ENCODE peak calls at places on chromosome 4, in four cellular contexts. One of them, this sample, is unnamed. For H3K4me1, the result is how much of the 10 kb centered on the place peaks cover.

GRCh38 chr4:155085843-155086530 is 122.4 kb upstream of the NPY2R start:
- DNase-seq in heart left ventricle: no peak
- DNase-seq in cardiac muscle cell: no peak
- DNase-seq in uterus: no peak
- DNase-seq in this sample: peak

GRCh38 chr4:177285953-177286352 is 23.7 kb upstream of the NEIL3 start:
- DNase-seq in uterus: no peak
- DNase-seq in heart left ventricle: no peak
- DNase-seq in cardiac muscle cell: no peak
- DNase-seq in this sample: no peak

GRCh38 chr4:182143086-182143821 is 99.9 kb upstream of the TENM3 start:
- DNase-seq in uterus: no peak
- DNase-seq in heart left ventricle: no peak
- DNase-seq in cardiac muscle cell: peak
- DNase-seq in this sample: peak

GRCh38 chr4:10998826-10999225 is 314.3 kb upstream of the CLNK start:
- DNase-seq in uterus: no peak
- DNase-seq in cardiac muscle cell: no peak
- DNase-seq in heart left ventricle: no peak
- DNase-seq in this sample: no peak

GRCh38 chr4:70452946-70453345 is 19.1 kb upstream of the MUC7 start:
- DNase-seq in cardiac muscle cell: no peak
- DNase-seq in heart left ventricle: no peak
- DNase-seq in uterus: no peak
- DNase-seq in this sample: no peak

GRCh38 chr4:140867338-140867737 is 111.2 kb upstream of the TBC1D9 start:
- DNase-seq in heart left ventricle: no peak
- DNase-seq in uterus: no peak
- DNase-seq in cardiac muscle cell: peak
- DNase-seq in this sample: no peak

GRCh38 chr4:127506283-127506682 is 126.5 kb upstream of the INTU start:
- DNase-seq in uterus: no peak
- DNase-seq in heart left ventricle: no peak
- DNase-seq in cardiac muscle cell: no peak
- DNase-seq in this sample: no peak

GRCh38 chr4:22391548-22391947 is 124.3 kb downstream of the ADGRA3 start:
- DNase-seq in heart left ventricle: no peak
- DNase-seq in cardiac muscle cell: no peak
- DNase-seq in uterus: no peak
- DNase-seq in this sample: peak

GRCh38 chr4:30962949-30963348 is 242.8 kb downstream of the PCDH7 start:
- DNase-seq in cardiac muscle cell: no peak
- DNase-seq in heart left ventricle: no peak
- DNase-seq in uterus: no peak
- DNase-seq in this sample: peak

GRCh38 chr4:2953496-2953895 is 9.7 kb downstream of the NOP14 start:
- DNase-seq in cardiac muscle cell: no peak
- DNase-seq in heart left ventricle: no peak
- DNase-seq in uterus: no peak
- DNase-seq in this sample: no peak

GRCh38 chr4:173264245-173264959 is 69.8 kb downstream of the HMGB2 start:
- DNase-seq in cardiac muscle cell: peak
- DNase-seq in uterus: no peak
- DNase-seq in heart left ventricle: peak
- DNase-seq in this sample: no peak

GRCh38 chr4:71184195-71184781 is 154.5 kb upstream of the SLC4A4 start:
- DNase-seq in heart left ventricle: peak
- DNase-seq in cardiac muscle cell: peak
- DNase-seq in uterus: peak
- DNase-seq in this sample: no peak

GRCh38 chr4:16253127-16253960 is 27.1 kb upstream of the TAPT1 start:
- DNase-seq in heart left ventricle: no peak
- DNase-seq in cardiac muscle cell: no peak
- DNase-seq in uterus: no peak
- DNase-seq in this sample: peak

GRCh38 chr4:112214397-112215264 is 17.0 kb upstream of the AP1AR start:
- DNase-seq in cardiac muscle cell: peak
- DNase-seq in heart left ventricle: no peak
- DNase-seq in uterus: no peak
- DNase-seq in this sample: no peak

GRCh38 chr4:113952452-113953029 is 26.9 kb downstream of the ARSJ start:
- DNase-seq in heart left ventricle: no peak
- DNase-seq in uterus: no peak
- DNase-seq in cardiac muscle cell: peak
- DNase-seq in this sample: no peak

GRCh38 chr4:84530871-84531270 is 31.8 kb upstream of the NKX6-1 start:
- DNase-seq in heart left ventricle: no peak
- DNase-seq in cardiac muscle cell: no peak
- DNase-seq in uterus: no peak
- DNase-seq in this sample: no peak

GRCh38 chr4:81030617-81031388 is at the start of gene BMP3:
- DNase-seq in heart left ventricle: no peak
- DNase-seq in uterus: no peak
- DNase-seq in cardiac muscle cell: peak
- DNase-seq in this sample: peak

GRCh38 chr4:54226399-54227260 is 2.5 kb upstream of the PDGFRA start:
- DNase-seq in cardiac muscle cell: peak
- DNase-seq in uterus: peak
- DNase-seq in heart left ventricle: peak
- DNase-seq in this sample: no peak

GRCh38 chr4:24849662-24850280 is 54.4 kb downstream of the SOD3 start:
- DNase-seq in heart left ventricle: no peak
- DNase-seq in cardiac muscle cell: no peak
- DNase-seq in uterus: peak
- DNase-seq in this sample: no peak

GRCh38 chr4:186067757-186068385 is 1.1 kb upstream of the TLR3 start:
- DNase-seq in uterus: peak
- DNase-seq in cardiac muscle cell: peak
- DNase-seq in heart left ventricle: peak
- DNase-seq in this sample: no peak

GRCh38 chr4:183398298-183399129 is 45.9 kb upstream of the CDKN2AIP start:
- DNase-seq in heart left ventricle: peak
- DNase-seq in uterus: peak
- DNase-seq in cardiac muscle cell: peak
- DNase-seq in this sample: peak

GRCh38 chr4:175996231-175996630 is 69.4 kb upstream of the WDR17 start:
- DNase-seq in heart left ventricle: no peak
- DNase-seq in uterus: no peak
- DNase-seq in cardiac muscle cell: no peak
- DNase-seq in this sample: no peak
- H3K4me1 ChIP-seq in heart left ventricle: under half
- H3K4me1 ChIP-seq in uterus: under half
- H3K4me1 ChIP-seq in cardiac muscle cell: under half
- H3K4me1 ChIP-seq in this sample: under half

GRCh38 chr4:1870328-1870577 is 940 bp upstream of the NSD2 start:
- DNase-seq in uterus: peak
- DNase-seq in heart left ventricle: peak
- DNase-seq in cardiac muscle cell: peak
- DNase-seq in this sample: peak
- H3K4me1 ChIP-seq in uterus: under half
- H3K4me1 ChIP-seq in heart left ventricle: under half
- H3K4me1 ChIP-seq in cardiac muscle cell: under half
- H3K4me1 ChIP-seq in this sample: under half

GRCh38 chr4:139315221-139315675 is 13.0 kb upstream of the NDUFC1 start:
- DNase-seq in heart left ventricle: no peak
- DNase-seq in uterus: no peak
- DNase-seq in cardiac muscle cell: no peak
- DNase-seq in this sample: no peak

GRCh38 chr4:139314047-139314800 is 11.9 kb upstream of the NDUFC1 start:
- DNase-seq in uterus: no peak
- DNase-seq in heart left ventricle: no peak
- DNase-seq in cardiac muscle cell: no peak
- DNase-seq in this sample: no peak

GRCh38 chr4:139316733-139317132 is 14.5 kb upstream of the NDUFC1 start:
- DNase-seq in uterus: no peak
- DNase-seq in heart left ventricle: no peak
- DNase-seq in cardiac muscle cell: no peak
- DNase-seq in this sample: no peak

GRCh38 chr4:139319571-139319970 is 17.3 kb upstream of the NDUFC1 start:
- DNase-seq in heart left ventricle: no peak
- DNase-seq in cardiac muscle cell: no peak
- DNase-seq in uterus: no peak
- DNase-seq in this sample: no peak

DNA sequence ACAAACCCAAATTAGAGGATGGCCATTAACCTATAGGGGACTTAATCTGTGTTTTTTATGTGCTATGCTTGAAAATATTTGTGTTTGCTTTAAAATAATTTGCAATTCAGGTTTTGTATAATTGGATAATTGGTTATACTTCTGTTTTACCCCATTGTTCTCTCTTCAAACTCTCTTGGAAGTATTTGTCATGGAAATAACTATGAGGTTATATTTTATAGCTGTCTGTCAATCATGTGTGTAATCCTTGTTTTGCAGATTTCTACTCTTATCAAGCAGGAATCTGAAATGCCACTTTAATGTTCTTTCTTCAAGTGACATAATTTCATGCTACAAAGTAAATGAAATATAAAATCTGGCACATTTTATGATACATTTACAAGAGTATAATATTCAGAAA is 15.4 kb upstream of the NDUFC1 start:
- DNase-seq in uterus: no peak
- DNase-seq in cardiac muscle cell: no peak
- DNase-seq in heart left ventricle: no peak
- DNase-seq in this sample: no peak
- H3K4me1 ChIP-seq in uterus: under half
- H3K4me1 ChIP-seq in cardiac muscle cell: under half
- H3K4me1 ChIP-seq in heart left ventricle: under half
- H3K4me1 ChIP-seq in this sample: under half

GRCh38 chr4:168859888-168860694 is 150.0 kb downstream of the CBR4 start:
- DNase-seq in cardiac muscle cell: no peak
- DNase-seq in uterus: no peak
- DNase-seq in heart left ventricle: no peak
- DNase-seq in this sample: no peak

GRCh38 chr4:168856312-168856711 is 153.7 kb downstream of the CBR4 start:
- DNase-seq in cardiac muscle cell: no peak
- DNase-seq in uterus: no peak
- DNase-seq in heart left ventricle: no peak
- DNase-seq in this sample: peak

GRCh38 chr4:168857009-168857408 is 153.0 kb downstream of the CBR4 start:
- DNase-seq in cardiac muscle cell: no peak
- DNase-seq in heart left ventricle: no peak
- DNase-seq in uterus: no peak
- DNase-seq in this sample: no peak

GRCh38 chr4:168859100-168859499 is 151.0 kb downstream of the CBR4 start:
- DNase-seq in uterus: no peak
- DNase-seq in cardiac muscle cell: no peak
- DNase-seq in heart left ventricle: no peak
- DNase-seq in this sample: no peak

DNA sequence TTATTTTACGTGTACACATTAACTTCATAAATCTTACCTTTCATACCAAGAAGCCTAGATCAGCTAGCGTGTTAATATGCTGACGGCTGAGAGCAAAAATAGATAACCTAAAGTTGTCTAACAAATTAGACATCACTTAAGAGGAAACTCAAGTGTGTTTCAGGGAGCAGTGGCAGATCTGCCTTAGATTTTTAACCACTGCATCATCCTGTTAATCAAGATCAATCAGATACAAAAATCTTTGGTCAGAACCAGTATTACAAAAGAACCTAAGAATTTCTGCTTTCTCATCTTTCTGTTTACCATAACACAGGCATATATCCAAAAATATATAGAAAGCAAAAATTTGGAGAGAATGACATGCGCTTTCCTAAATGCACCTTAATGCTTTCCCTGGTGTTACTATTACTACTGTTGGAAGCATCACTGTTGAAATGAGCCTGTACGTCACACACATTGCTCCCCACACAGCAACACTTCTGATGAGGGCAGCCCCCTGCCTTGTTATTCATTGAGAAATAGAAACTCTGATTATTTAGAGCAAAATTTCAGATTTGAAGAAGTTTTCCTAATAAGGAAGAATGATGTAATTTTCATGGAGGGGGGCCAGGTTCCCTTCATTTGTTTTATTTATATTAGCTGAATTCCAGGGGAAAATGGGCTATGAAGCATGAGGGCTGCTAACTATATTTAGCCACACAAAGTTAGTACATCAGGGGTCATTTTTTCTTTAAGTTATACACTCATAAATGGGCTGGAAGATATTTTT is 152.3 kb downstream of the CBR4 start:
- DNase-seq in uterus: peak
- DNase-seq in heart left ventricle: no peak
- DNase-seq in cardiac muscle cell: no peak
- DNase-seq in this sample: no peak
- H3K4me1 ChIP-seq in uterus: under half
- H3K4me1 ChIP-seq in heart left ventricle: under half
- H3K4me1 ChIP-seq in cardiac muscle cell: under half
- H3K4me1 ChIP-seq in this sample: under half

GRCh38 chr4:99822734-99823133 is 6.1 kb downstream of the DAPP1 start:
- DNase-seq in cardiac muscle cell: no peak
- DNase-seq in heart left ventricle: no peak
- DNase-seq in uterus: no peak
- DNase-seq in this sample: no peak

GRCh38 chr4:99818661-99819060 is 2.0 kb downstream of the DAPP1 start:
- DNase-seq in uterus: no peak
- DNase-seq in cardiac muscle cell: no peak
- DNase-seq in heart left ventricle: no peak
- DNase-seq in this sample: no peak

GRCh38 chr4:99825272-99825671 is 8.6 kb downstream of the DAPP1 start:
- DNase-seq in heart left ventricle: no peak
- DNase-seq in cardiac muscle cell: no peak
- DNase-seq in uterus: no peak
- DNase-seq in this sample: no peak

GRCh38 chr4:99824070-99824599 is 7.5 kb downstream of the DAPP1 start:
- DNase-seq in heart left ventricle: no peak
- DNase-seq in uterus: no peak
- DNase-seq in cardiac muscle cell: no peak
- DNase-seq in this sample: no peak

GRCh38 chr4:99821918-99822503 is 5.4 kb downstream of the DAPP1 start:
- DNase-seq in heart left ventricle: no peak
- DNase-seq in cardiac muscle cell: no peak
- DNase-seq in uterus: no peak
- DNase-seq in this sample: no peak
- H3K4me1 ChIP-seq in heart left ventricle: under half
- H3K4me1 ChIP-seq in cardiac muscle cell: under half
- H3K4me1 ChIP-seq in uterus: under half
- H3K4me1 ChIP-seq in this sample: under half

DNA sequence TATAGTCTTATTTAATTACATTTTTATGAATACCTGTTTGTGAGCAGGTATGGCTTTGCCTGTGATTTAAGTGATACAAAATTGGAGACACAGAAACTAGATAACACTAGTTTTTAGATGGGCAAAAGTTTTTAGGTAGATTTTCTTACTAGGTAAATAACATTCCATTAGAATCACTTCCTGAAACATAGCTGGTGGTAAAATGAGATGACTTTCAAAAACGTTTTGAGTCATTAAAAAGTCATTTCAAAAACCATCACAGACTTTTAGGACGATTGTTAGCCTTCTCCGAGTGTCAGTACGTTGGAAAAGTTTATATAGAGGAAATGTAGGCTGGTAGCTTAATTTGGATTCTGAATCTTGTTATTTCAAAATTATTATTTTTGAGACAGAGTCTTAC is 18.3 kb downstream of the PTTG2 start:
- DNase-seq in uterus: no peak
- DNase-seq in cardiac muscle cell: no peak
- DNase-seq in heart left ventricle: no peak
- DNase-seq in this sample: no peak
- H3K4me1 ChIP-seq in uterus: under half
- H3K4me1 ChIP-seq in cardiac muscle cell: under half
- H3K4me1 ChIP-seq in heart left ventricle: under half
- H3K4me1 ChIP-seq in this sample: under half

GRCh38 chr4:68651932-68652331 is 18.5 kb downstream of the UGT2B15 start:
- DNase-seq in heart left ventricle: no peak
- DNase-seq in cardiac muscle cell: no peak
- DNase-seq in uterus: no peak
- DNase-seq in this sample: peak
- H3K4me1 ChIP-seq in heart left ventricle: under half
- H3K4me1 ChIP-seq in cardiac muscle cell: under half
- H3K4me1 ChIP-seq in uterus: under half
- H3K4me1 ChIP-seq in this sample: under half

This sample was measured in foreskin keratinocyte.